ENCODE peak calls at places on chromosomes 7 and 10, in four cellular contexts. L is HepG2, K is uterus, J is HCT116. A is an unnamed sample.

GRCh38 chr10:76727009-76727408 is 910.6 kb downstream of the KCNMA1 start:
- DNase-seq in L (no peak), K (no peak), J (no peak), A (no peak)

GRCh38 chr7:68185641-68186040 is 1189.0 kb downstream of the TYW1 start:
- DNase-seq in L (no peak), K (no peak), J (no peak), A (no peak)

GRCh38 chr10:29961351-29961750 is 98.0 kb downstream of the JCAD start:
- DNase-seq in L (no peak), K (no peak), J (no peak), A (no peak)

GRCh38 chr10:33793793-33794192 is 459.3 kb upstream of the NRP1 start:
- DNase-seq in L (no peak), K (no peak), J (no peak), A (no peak)

GRCh38 chr10:74094231-74094630 is 56.4 kb downstream of the AP3M1 start:
- DNase-seq in L (no peak), K (no peak), J (no peak), A (no peak)

GRCh38 chr10:113991091-113991860 is 52.4 kb upstream of the ADRB1 start:
- DNase-seq in L (no peak), K (no peak), J (no peak), A (no peak)

GRCh38 chr10:111998728-111999127 is 184.8 kb downstream of the GPAM start:
- DNase-seq in L (no peak), K (no peak), J (no peak), A (no peak)

GRCh38 chr7:17298102-17298839 is at the start of gene AHR:
- DNase-seq in L (peak), K (peak), J (peak), A (peak)

GRCh38 chr10:24722676-24723385 is 856 bp downstream of the ARHGAP21 start:
- DNase-seq in L (peak), K (peak), J (no peak), A (peak)

GRCh38 chr10:70370766-70371165 is 11.7 kb downstream of the LRRC20 start:
- DNase-seq in L (no peak), K (no peak), J (no peak), A (no peak)

GRCh38 chr7:50858528-50859245 is 76.0 kb upstream of the GRB10 start:
- DNase-seq in L (no peak), K (no peak), J (no peak), A (no peak)

GRCh38 chr7:100532165-100533022 is 6.6 kb upstream of the AGFG2 start:
- DNase-seq in L (no peak), K (no peak), J (no peak), A (no peak)

GRCh38 chr10:4812041-4812440 is 14.0 kb upstream of the AKR1E2 start:
- DNase-seq in L (no peak), K (no peak), J (no peak), A (no peak)

GRCh38 chr7:139720705-139721231 is 57.0 kb downstream of the HIPK2 start:
- DNase-seq in L (no peak), K (no peak), J (no peak), A (peak)

GRCh38 chr10:72069751-72070501 is 18.4 kb downstream of the SPOCK2 start:
- DNase-seq in L (no peak), K (no peak), J (no peak), A (no peak)

GRCh38 chr10:43689955-43690771 is 41.5 kb upstream of the ZNF32 start:
- DNase-seq in L (peak), K (peak), J (peak), A (peak)

GRCh38 chr7:91872928-91873327 is 7.6 kb downstream of the MTERF1 start:
- DNase-seq in L (no peak), K (no peak), J (no peak), A (no peak)

GRCh38 chr7:127594490-127594889 is 954 bp downstream of the FSCN3 start:
- DNase-seq in L (peak), K (no peak), J (no peak), A (no peak)

GRCh38 chr10:17527530-17528146 is 73.2 kb upstream of the ST8SIA6 start:
- DNase-seq in L (no peak), K (no peak), J (no peak), A (peak)

GRCh38 chr7:117791877-117792780 is 81.1 kb downstream of the CTTNBP2 start:
- DNase-seq in L (no peak), K (no peak), J (no peak), A (no peak)

GRCh38 chr7:6162331-6162620 is 110.1 kb downstream of the CYTH3 start:
- DNase-seq in L (no peak), K (peak), J (no peak), A (no peak)

GRCh38 chr7:50339990-50340500 is 35.5 kb downstream of the IKZF1 start:
- DNase-seq in L (no peak), K (no peak), J (no peak), A (no peak)

GRCh38 chr10:48605264-48605615 is 367 bp upstream of the ARHGAP22 start:
- DNase-seq in L (no peak), K (no peak), J (no peak), A (no peak)

GRCh38 chr7:46319841-46320240 is 398.8 kb upstream of the IGFBP3 start:
- DNase-seq in L (no peak), K (no peak), J (no peak), A (no peak)

GRCh38 chr7:126589068-126589684 is 663.6 kb downstream of the GRM8 start:
- DNase-seq in L (no peak), K (no peak), J (no peak), A (no peak)

GRCh38 chr10:125283191-125283590 is 122.8 kb upstream of the CTBP2 start:
- DNase-seq in L (no peak), K (no peak), J (no peak), A (no peak)

GRCh38 chr7:64463636-64464375 is 99.1 kb downstream of the ZNF680 start:
- DNase-seq in L (no peak), K (peak), J (no peak), A (no peak)

GRCh38 chr10:31187182-31187581 is 131.8 kb upstream of the ZEB1 start:
- DNase-seq in L (no peak), K (no peak), J (no peak), A (no peak)

GRCh38 chr10:118918116-118918515 is 111.4 kb upstream of the NANOS1 start:
- DNase-seq in L (no peak), K (no peak), J (no peak), A (no peak)

DNA sequence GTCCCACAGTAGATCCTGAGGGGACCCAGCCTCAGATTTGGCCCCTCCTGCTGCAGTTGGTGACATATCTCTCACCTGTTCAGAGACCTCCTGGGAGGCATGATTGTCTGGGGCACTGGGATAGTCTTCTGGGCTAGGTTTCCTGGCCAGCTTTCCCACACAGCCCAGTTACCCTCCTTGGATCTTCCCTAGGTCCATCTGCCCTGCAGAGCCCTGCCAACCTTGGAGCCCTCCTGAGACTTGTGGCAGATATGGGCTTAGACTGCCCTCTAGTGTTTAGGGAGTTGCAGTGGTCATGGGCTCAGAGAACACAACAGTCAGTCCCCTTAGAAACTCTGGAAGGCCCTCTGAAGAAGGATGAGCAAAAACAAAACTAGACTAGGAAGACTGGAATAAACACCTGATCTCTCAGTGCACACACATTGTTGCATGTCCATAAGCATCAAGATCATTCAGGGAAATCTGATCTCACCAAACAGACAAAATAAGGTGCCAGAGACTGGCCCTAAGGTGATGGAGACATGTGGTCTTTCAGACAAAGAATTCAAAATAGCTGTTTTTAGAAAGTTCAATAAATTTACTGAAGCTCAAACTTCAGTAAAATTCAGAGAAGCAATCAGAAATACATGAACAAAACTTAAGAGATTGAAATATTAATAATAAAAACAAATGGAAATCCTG is 324.6 kb downstream of the ATRNL1 start:
- DNase-seq in L (peak), K (no peak), J (peak), A (peak)
- TF ChIP-seq CTCF in L (peak), K (no peak), J (peak), A (peak)

GRCh38 chr10:92571649-92572048 is 2.2 kb downstream of the IDE start:
- DNase-seq in L (no peak), K (no peak), J (no peak), A (no peak)

GRCh38 chr10:92573798-92574544 is at the start of gene IDE:
- DNase-seq in L (peak), K (peak), J (peak), A (peak)

GRCh38 chr10:92574545-92575377 is 868 bp upstream of the IDE start:
- DNase-seq in L (no peak), K (no peak), J (no peak), A (peak)

GRCh38 chr10:92572362-92573090 is 1.4 kb downstream of the IDE start:
- DNase-seq in L (no peak), K (no peak), J (no peak), A (no peak)

DNA sequence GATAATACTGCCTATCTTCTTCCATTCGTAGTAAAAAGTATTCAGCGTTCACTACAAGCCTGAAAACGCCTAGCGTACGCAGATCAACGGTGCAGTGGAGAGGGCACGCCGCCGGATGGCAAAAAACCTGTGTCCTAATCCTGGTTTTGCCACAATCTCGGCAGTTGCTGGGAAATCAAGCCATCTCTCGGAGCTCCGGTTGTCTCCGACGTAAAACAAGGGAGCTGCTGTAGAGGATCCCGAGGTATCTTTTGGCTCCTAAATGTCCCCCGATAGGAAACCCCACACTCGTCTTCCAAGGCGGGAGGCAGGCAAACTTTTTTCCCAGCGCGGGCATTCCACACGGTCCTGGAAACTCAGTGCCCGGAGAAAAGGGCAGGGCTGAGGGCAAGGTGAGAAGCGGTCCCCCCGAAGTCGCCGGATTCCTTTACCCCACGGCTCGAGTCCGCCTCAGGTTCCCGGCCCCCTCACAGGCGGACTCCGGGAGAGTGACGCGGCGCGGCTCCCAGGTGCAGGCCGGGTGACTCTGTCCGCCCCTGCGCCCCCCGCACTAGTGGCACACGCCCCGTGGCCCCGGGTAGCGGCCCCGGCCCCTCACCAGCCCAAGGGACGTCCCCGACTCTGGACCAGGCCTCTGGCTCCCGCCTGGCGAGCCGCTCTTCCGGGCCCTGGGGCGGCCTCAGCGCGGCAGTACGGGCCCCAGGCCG is 649 bp downstream of the IDE start:
- DNase-seq in L (no peak), K (peak), J (no peak), A (peak)
- TF ChIP-seq CTCF in L (no peak), K (no peak), J (no peak), A (no peak)

DNA sequence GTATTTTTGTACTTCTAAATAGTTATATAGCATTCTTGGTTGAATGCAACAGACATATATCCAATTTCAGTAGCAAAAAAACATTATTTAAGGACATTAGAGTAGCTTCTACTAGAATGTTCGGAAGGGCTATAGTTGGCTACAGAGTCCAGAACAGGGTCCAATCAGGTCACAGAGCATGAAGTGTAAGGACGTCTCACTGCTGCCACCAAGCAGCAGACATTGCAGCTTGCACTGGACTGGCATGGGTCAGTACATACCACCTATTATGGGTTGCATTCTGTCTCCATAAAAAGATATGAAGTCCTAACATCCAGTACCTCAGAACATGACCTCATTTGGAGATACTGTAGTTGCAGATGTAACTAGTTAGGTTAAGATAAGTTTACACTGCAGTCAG is 87.3 kb downstream of the LHFPL3 start:
- DNase-seq in L (no peak), K (no peak), J (no peak), A (no peak)
- TF ChIP-seq CTCF in L (peak), K (no peak), J (peak), A (no peak)

DNA sequence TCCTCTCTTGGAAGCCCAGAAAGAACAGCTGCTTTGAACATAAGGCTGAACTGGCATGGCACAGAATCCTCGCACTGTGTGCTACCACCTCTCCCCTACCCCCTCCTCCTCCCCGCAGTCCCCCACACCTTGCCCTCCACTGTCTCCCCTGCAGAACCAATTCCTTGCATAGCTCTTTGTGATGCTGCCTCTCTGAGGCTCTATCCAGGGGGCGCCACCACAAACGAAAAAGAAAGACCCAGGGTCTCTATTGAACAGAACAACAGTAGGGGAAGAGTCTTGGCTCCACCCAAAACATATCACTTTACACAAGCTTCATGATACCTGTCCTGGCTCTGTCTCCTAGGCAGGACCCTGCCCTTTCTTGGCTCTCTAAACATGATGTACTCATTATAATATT is 26.2 kb upstream of the EBLN1 start:
- DNase-seq in L (no peak), K (no peak), J (no peak), A (no peak)
- TF ChIP-seq CTCF in L (no peak), K (no peak), J (peak), A (peak)

GRCh38 chr10:117477961-117478670 is 64.4 kb upstream of the EMX2 start:
- DNase-seq in L (no peak), K (no peak), J (peak), A (peak)
- TF ChIP-seq CTCF in L (peak), K (no peak), J (peak), A (peak)

GRCh38 chr7:44694326-44694725 is 54.3 kb upstream of the ZMIZ2 start:
- DNase-seq in L (no peak), K (no peak), J (no peak), A (no peak)
- TF ChIP-seq CTCF in L (no peak), K (no peak), J (no peak), A (no peak)